ENCODE peak calls at places on chromosomes 5 and 9, in six cellular contexts. B is colonic mucosa, M is H54, P is ascending aorta, X is WTC11, W is NCI-H748 treated with DMSO at 0.1 percent for 48 hours. D is an unnamed sample.

GRCh38 chr9:93288341-93288740 is 104.4 kb downstream of the WNK2 start:
- DNase-seq in B (peak), W (no peak), M (no peak), P (no peak), X (no peak), D (no peak)

GRCh38 chr5:94314507-94315170 is 303.8 kb downstream of the KIAA0825 start:
- DNase-seq in B (no peak), P (no peak), W (no peak), X (no peak), M (no peak), D (no peak)

GRCh38 chr9:120294003-120294402 is 286.0 kb downstream of the CDK5RAP2 start:
- DNase-seq in M (no peak), X (no peak), P (no peak), W (no peak), B (no peak), D (no peak)

GRCh38 chr9:121634329-121634784 is 17.1 kb upstream of the DAB2IP start:
- DNase-seq in M (no peak), P (no peak), X (no peak), W (no peak), B (peak), D (no peak)

GRCh38 chr5:160843240-160843639 is 8.8 kb downstream of the ATP10B start:
- DNase-seq in W (peak), B (no peak), P (no peak), X (no peak), M (no peak), D (peak)

GRCh38 chr5:145978672-145979071 is 42.3 kb downstream of the SH3RF2 start:
- DNase-seq in B (peak), X (no peak), M (no peak), P (no peak), W (no peak), D (no peak)

GRCh38 chr5:148910686-148911361 is 84.4 kb downstream of the ADRB2 start:
- DNase-seq in B (peak), P (no peak), X (no peak), W (no peak), M (peak), D (no peak)

GRCh38 chr9:124797343-124798103 is 20.6 kb downstream of the OLFML2A start:
- DNase-seq in W (no peak), X (no peak), M (no peak), P (no peak), B (no peak), D (no peak)

GRCh38 chr9:110908894-110909293 is 129.4 kb downstream of the LPAR1 start:
- DNase-seq in B (no peak), M (no peak), P (no peak), W (no peak), X (no peak), D (no peak)

GRCh38 chr5:133247881-133248642 is 196.2 kb downstream of the HSPA4 start:
- DNase-seq in M (peak), W (no peak), B (peak), X (peak), P (no peak), D (no peak)

GRCh38 chr5:135248801-135249231 is 150.2 kb downstream of the MACROH2A1 start:
- DNase-seq in B (peak), W (no peak), P (no peak), X (no peak), M (no peak), D (no peak)

GRCh38 chr9:90900130-90900529 is 98.5 kb downstream of the SYK start:
- DNase-seq in P (no peak), X (no peak), W (no peak), B (no peak), M (no peak), D (no peak)

GRCh38 chr9:135221951-135222631 is 134.6 kb downstream of the OLFM1 start:
- DNase-seq in W (no peak), P (no peak), X (peak), B (no peak), M (no peak), D (no peak)

GRCh38 chr5:56594821-56595220 is 220.5 kb upstream of the MAP3K1 start:
- DNase-seq in B (no peak), W (no peak), M (no peak), X (no peak), P (no peak), D (no peak)

GRCh38 chr9:80410106-80410505 is 838.3 kb downstream of the TLE4 start:
- DNase-seq in X (peak), M (no peak), P (no peak), B (no peak), W (no peak), D (no peak)

GRCh38 chr5:61051267-61051666 is 106.3 kb downstream of the NDUFAF2 start:
- DNase-seq in P (no peak), W (no peak), B (no peak), X (no peak), M (no peak), D (no peak)

GRCh38 chr5:65151632-65152031 is 330.1 kb downstream of the ADAMTS6 start:
- DNase-seq in X (no peak), M (no peak), B (peak), W (no peak), P (no peak), D (no peak)

GRCh38 chr5:113252066-113252465 is 182.7 kb downstream of the TSSK1B start:
- DNase-seq in B (no peak), W (no peak), M (no peak), P (no peak), X (no peak), D (no peak)

GRCh38 chr5:131587541-131587940 is 47.5 kb downstream of the RAPGEF6 start:
- DNase-seq in B (no peak), W (no peak), X (no peak), M (no peak), P (no peak), D (no peak)

GRCh38 chr9:113355197-113355596 is 5.9 kb downstream of the BSPRY start:
- DNase-seq in B (no peak), X (no peak), W (no peak), P (no peak), M (no peak), D (no peak)

GRCh38 chr9:112283854-112284253 is 49.6 kb downstream of the PTBP3 start:
- DNase-seq in B (no peak), P (no peak), M (no peak), W (no peak), X (no peak), D (no peak)